ENCODE peak calls at places on chromosomes 11 and 22, in five cellular contexts. G, S, A, J and V are unnamed samples.

GRCh38 chr11:74720596-74721478 is 10.4 kb downstream of the CHRDL2 start:
- DNase-seq in G (peak), S (no peak), A (no peak), J (peak), V (peak)

GRCh38 chr11:11461473-11461872 is 108.4 kb upstream of the CSNK2A3 start:
- DNase-seq in G (no peak), S (no peak), A (no peak), J (peak), V (no peak)

GRCh38 chr11:2151500-2152257 is 9.3 kb downstream of the INS start:
- DNase-seq in G (peak), S (peak), A (peak), J (peak), V (no peak)

GRCh38 chr22:38811241-38811640 is 17.3 kb upstream of the DNAL4 start:
- DNase-seq in G (no peak), S (no peak), A (no peak), J (no peak), V (no peak)

GRCh38 chr22:18024276-18024939 is at the start of gene MICAL3:
- DNase-seq in G (peak), S (peak), A (peak), J (peak), V (peak)

GRCh38 chr11:125170406-125171031 is 6.0 kb downstream of the PKNOX2 start:
- DNase-seq in G (peak), S (no peak), A (no peak), J (peak), V (peak)

GRCh38 chr22:29780781-29781676 is 13.9 kb downstream of the UQCR10 start:
- DNase-seq in G (no peak), S (no peak), A (no peak), J (no peak), V (no peak)

GRCh38 chr11:96314326-96315050 is 28.5 kb downstream of the MAML2 start:
- DNase-seq in G (peak), S (peak), A (peak), J (peak), V (no peak)

GRCh38 chr11:76901144-76901543 is 40.4 kb downstream of the ACER3 start:
- DNase-seq in G (no peak), S (no peak), A (no peak), J (no peak), V (no peak)

GRCh38 chr22:37079668-37080171 is 28.2 kb downstream of the KCTD17 start:
- DNase-seq in G (no peak), S (peak), A (peak), J (no peak), V (no peak)

GRCh38 chr11:9716275-9717039 is 52.6 kb downstream of the SWAP70 start:
- DNase-seq in G (peak), S (no peak), A (no peak), J (no peak), V (no peak)

GRCh38 chr11:47765086-47765485 is 2.1 kb downstream of the FNBP4 start:
- DNase-seq in G (no peak), S (no peak), A (no peak), J (no peak), V (no peak)

GRCh38 chr22:43159484-43160178 is 8.3 kb downstream of the TSPO start:
- DNase-seq in G (no peak), S (no peak), A (peak), J (no peak), V (no peak)

GRCh38 chr11:64000026-64000739 is 13.9 kb downstream of the OTUB1 start:
- DNase-seq in G (peak), S (no peak), A (no peak), J (peak), V (peak)

GRCh38 chr11:77069969-77070582 is 3.3 kb downstream of the CAPN5 start:
- DNase-seq in G (no peak), S (no peak), A (no peak), J (no peak), V (no peak)

GRCh38 chr11:57071829-57072228 is 83.1 kb downstream of the OR5AK2 start:
- DNase-seq in G (no peak), S (no peak), A (no peak), J (no peak), V (no peak)

GRCh38 chr11:14445542-14446530 is 53.8 kb downstream of the COPB1 start:
- DNase-seq in G (no peak), S (no peak), A (no peak), J (no peak), V (no peak)

GRCh38 chr11:103806130-103806900 is 230.1 kb upstream of the DDI1 start:
- DNase-seq in G (no peak), S (no peak), A (peak), J (no peak), V (no peak)

GRCh38 chr22:37045958-37046357 is 5.6 kb upstream of the KCTD17 start:
- DNase-seq in G (no peak), S (no peak), A (no peak), J (no peak), V (no peak)

GRCh38 chr22:27833803-27834202 is 32.2 kb upstream of the MN1 start:
- DNase-seq in G (no peak), S (no peak), A (no peak), J (no peak), V (no peak)

GRCh38 chr11:8636127-8636526 is 42.1 kb upstream of the STK33 start:
- DNase-seq in G (no peak), S (no peak), A (no peak), J (no peak), V (no peak)

GRCh38 chr11:124517314-124517713 is 26.1 kb downstream of the OR8B12 start:
- DNase-seq in G (no peak), S (no peak), A (peak), J (no peak), V (no peak)

GRCh38 chr11:115477410-115477809 is 26.8 kb downstream of the CADM1 start:
- DNase-seq in G (no peak), S (no peak), A (peak), J (no peak), V (no peak)

GRCh38 chr22:24146791-24147353 is 34.4 kb upstream of the SUSD2 start:
- DNase-seq in G (no peak), S (peak), A (peak), J (peak), V (no peak)

GRCh38 chr22:45476814-45477213 is 25.9 kb upstream of the FBLN1 start:
- DNase-seq in G (no peak), S (no peak), A (no peak), J (no peak), V (no peak)

GRCh38 chr11:117833401-117833891 is 8.9 kb upstream of the FXYD2 start:
- DNase-seq in G (peak), S (peak), A (peak), J (no peak), V (peak)

GRCh38 chr11:12042215-12042676 is 33.8 kb upstream of the DKK3 start:
- DNase-seq in G (no peak), S (peak), A (peak), J (no peak), V (no peak)

GRCh38 chr11:46285594-46286033 is 8.2 kb downstream of the CREB3L1 start:
- DNase-seq in G (peak), S (no peak), A (no peak), J (peak), V (peak)

GRCh38 chr22:27370281-27370680 is 431.3 kb downstream of the MN1 start:
- DNase-seq in G (no peak), S (no peak), A (no peak), J (no peak), V (no peak)

GRCh38 chr11:114384487-114384886 is 15.8 kb downstream of the C11orf71 start:
- DNase-seq in G (no peak), S (no peak), A (no peak), J (no peak), V (no peak)

GRCh38 chr11:17753641-17754040 is 19.1 kb downstream of the KCNC1 start:
- DNase-seq in G (no peak), S (no peak), A (no peak), J (no peak), V (peak)

GRCh38 chr11:16184588-16184987 is 171.8 kb downstream of the SOX6 start:
- DNase-seq in G (no peak), S (peak), A (peak), J (no peak), V (no peak)

GRCh38 chr11:3137486-3138177 is 27.5 kb downstream of the OSBPL5 start:
- DNase-seq in G (peak), S (no peak), A (no peak), J (no peak), V (peak)

GRCh38 chr11:125464671-125465070 is 31.4 kb downstream of the FEZ1 start:
- DNase-seq in G (no peak), S (no peak), A (no peak), J (no peak), V (no peak)

GRCh38 chr22:30267382-30268302 is 991 bp upstream of the OSM start:
- DNase-seq in G (no peak), S (no peak), A (no peak), J (peak), V (peak)

GRCh38 chr11:7524831-7525230 is 11.0 kb downstream of the PPFIBP2 start:
- DNase-seq in G (no peak), S (no peak), A (no peak), J (no peak), V (no peak)

GRCh38 chr11:33912405-33913361 is 20.8 kb upstream of the LMO2 start:
- DNase-seq in G (no peak), S (peak), A (peak), J (peak), V (no peak)

GRCh38 chr22:30116362-30117117 is 36.3 kb downstream of the HORMAD2 start:
- DNase-seq in G (no peak), S (no peak), A (peak), J (no peak), V (no peak)

GRCh38 chr22:22161924-22162851 is 82.4 kb upstream of the VPREB1 start:
- DNase-seq in G (no peak), S (no peak), A (no peak), J (no peak), V (no peak)

GRCh38 chr22:42131562-42131961 is 952 bp upstream of the CYP2D6 start:
- DNase-seq in G (no peak), S (no peak), A (no peak), J (no peak), V (peak)